ENCODE peak calls at places on chromosomes 16 and 17, in six cellular contexts. J is A549, F is K562, R is upper lobe of left lung, S is GM12878, I is HepG2. M is an unnamed sample.

GRCh38 chr16:24309222-24309905 is 53.2 kb downstream of the CACNG3 start:
- ATAC-seq in J (peak), F (peak), R (no peak), S (no peak), I (no peak), M (no peak)

GRCh38 chr17:46182961-46183360 is 10.3 kb downstream of the KANSL1 start:
- ATAC-seq in J (no peak), F (peak), R (no peak), S (peak), I (no peak), M (no peak)

GRCh38 chr16:56708821-56709685 is 20.9 kb upstream of the NUP93 start:
- ATAC-seq in J (peak), F (no peak), R (no peak), S (no peak), I (peak), M (no peak)

GRCh38 chr17:82330322-82331239 is 3.0 kb downstream of the SECTM1 start:
- ATAC-seq in J (peak), F (no peak), R (no peak), S (peak), I (peak), M (no peak)

GRCh38 chr17:71287246-71287828 is 833.5 kb upstream of the SOX9 start:
- ATAC-seq in J (no peak), F (no peak), R (no peak), S (no peak), I (no peak), M (no peak)

GRCh38 chr17:42182927-42183734 is 2.1 kb downstream of the HCRT start:
- ATAC-seq in J (peak), F (peak), R (no peak), S (no peak), I (peak), M (no peak)

GRCh38 chr16:54633943-54634362 is 296.7 kb upstream of the IRX5 start:
- ATAC-seq in J (no peak), F (peak), R (no peak), S (no peak), I (no peak), M (no peak)

GRCh38 chr17:63399856-63400255 is 46.2 kb downstream of the CYB561 start:
- ATAC-seq in J (no peak), F (peak), R (peak), S (no peak), I (no peak), M (peak)

GRCh38 chr16:1960665-1961630 is 1.6 kb downstream of the NDUFB10 start:
- ATAC-seq in J (peak), F (peak), R (no peak), S (peak), I (peak), M (no peak)

GRCh38 chr17:50898369-50899004 is 32.3 kb upstream of the TOB1 start:
- ATAC-seq in J (no peak), F (no peak), R (no peak), S (no peak), I (no peak), M (no peak)

GRCh38 chr16:2910441-2910840 is 1.3 kb upstream of the FLYWCH1 start:
- ATAC-seq in J (no peak), F (no peak), R (no peak), S (no peak), I (no peak), M (no peak)

GRCh38 chr17:75456417-75457046 is at the start of gene TMEM94:
- ATAC-seq in J (peak), F (peak), R (peak), S (peak), I (peak), M (peak)

GRCh38 chr16:51002889-51003490 is 148.1 kb downstream of the SALL1 start:
- ATAC-seq in J (no peak), F (peak), R (no peak), S (no peak), I (peak), M (no peak)

GRCh38 chr16:72989203-72989991 is 58.5 kb downstream of the ZFHX3 start:
- ATAC-seq in J (peak), F (no peak), R (peak), S (no peak), I (no peak), M (peak)

DNA sequence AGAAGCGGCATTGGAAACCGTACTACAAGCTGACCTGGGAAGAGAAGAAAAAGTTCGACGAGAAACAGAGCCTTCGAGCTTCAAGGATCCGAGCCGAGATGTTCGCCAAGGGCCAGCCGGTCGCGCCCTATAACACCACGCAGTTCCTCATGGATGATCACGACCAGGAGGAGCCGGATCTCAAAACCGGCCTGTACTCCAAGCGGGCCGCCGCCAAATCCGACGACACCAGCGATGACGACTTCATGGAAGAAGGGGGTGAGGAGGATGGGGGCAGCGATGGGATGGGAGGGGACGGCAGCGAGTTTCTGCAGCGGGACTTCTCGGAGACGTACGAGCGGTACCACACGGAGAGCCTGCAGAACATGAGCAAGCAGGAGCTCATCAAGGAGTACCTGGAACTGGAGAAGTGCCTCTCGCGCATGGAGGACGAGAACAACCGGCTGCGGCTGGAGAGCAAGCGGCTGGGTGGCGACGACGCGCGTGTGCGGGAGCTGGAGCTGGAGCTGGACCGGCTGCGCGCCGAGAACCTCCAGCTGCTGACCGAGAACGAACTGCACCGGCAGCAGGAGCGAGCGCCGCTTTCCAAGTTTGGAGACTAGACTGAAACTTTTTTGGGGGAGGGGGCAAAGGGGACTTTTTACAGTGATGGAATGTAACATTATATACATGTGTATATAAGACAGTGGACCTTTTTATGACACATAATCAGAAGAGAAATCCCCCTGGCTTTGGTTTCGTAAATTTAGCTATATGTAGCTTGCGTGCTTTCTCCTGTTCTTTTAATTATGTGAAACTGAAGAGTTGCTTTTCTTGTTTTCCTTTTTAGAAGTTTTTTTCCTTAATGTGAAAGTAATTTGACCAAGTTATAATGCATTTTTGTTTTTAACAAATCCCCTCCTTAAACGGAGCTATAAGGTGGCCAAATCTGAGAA is 1.7 kb downstream of the HEXIM1 start:
- ATAC-seq in J (no peak), F (peak), R (peak), S (peak), I (peak), M (no peak)
- H3K4me3 ChIP-seq in J (peak), F (peak), R (peak), S (peak), I (peak), M (peak)

GRCh38 chr16:75148311-75149195 is at the start of gene ZFP1:
- ATAC-seq in J (peak), F (peak), R (peak), S (peak), I (peak), M (peak)
- TF ChIP-seq EP300 in J (no peak), F (no peak), R (no peak), S (no peak), I (peak), M (no peak)

DNA sequence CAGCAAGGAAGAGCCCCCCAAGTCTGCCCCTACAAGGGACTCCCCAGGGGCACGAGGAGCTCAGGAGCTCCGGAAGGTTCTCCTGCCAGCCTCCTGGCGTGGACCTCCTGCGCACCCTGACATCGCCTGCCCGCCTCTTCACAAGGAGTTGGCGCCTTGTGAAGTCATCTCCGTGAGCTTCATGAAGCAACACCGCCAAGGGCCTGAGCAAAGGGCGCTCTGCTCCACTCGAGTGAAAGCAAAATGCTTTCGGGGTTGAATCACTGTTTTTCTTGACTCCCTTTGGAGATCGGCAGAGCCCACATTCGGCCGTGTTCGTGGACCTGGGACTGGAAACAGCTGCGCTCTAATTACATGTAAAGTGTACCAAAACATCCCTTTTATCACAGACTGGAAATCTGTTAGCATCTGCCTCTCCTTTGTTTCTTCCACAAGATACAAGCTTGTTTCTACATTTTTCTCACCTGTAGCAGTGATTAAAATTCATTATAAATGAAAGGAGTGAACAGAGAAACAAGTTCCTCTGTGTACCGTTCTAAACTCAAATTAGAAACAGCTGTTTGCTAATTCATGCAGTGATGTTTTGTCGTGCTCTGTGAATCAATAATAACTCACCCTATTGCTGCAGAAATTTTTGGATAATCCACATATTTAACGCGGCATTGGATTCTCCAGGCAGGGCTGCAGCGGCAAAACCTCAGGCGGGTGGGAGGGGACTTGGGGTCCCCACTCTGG is 203.3 kb downstream of the ZNF423 start:
- ATAC-seq in J (peak), F (no peak), R (peak), S (no peak), I (no peak), M (peak)
- H3K27ac ChIP-seq in J (no peak), F (no peak), R (no peak), S (no peak), I (no peak), M (peak)

GRCh38 chr16:47779201-47780016 is 318.3 kb downstream of the PHKB start:
- ATAC-seq in J (peak), F (peak), R (peak), S (peak), I (peak), M (no peak)
- H3K4me3 ChIP-seq in J (peak), F (peak), R (peak), S (peak), I (peak), M (no peak)

DNA sequence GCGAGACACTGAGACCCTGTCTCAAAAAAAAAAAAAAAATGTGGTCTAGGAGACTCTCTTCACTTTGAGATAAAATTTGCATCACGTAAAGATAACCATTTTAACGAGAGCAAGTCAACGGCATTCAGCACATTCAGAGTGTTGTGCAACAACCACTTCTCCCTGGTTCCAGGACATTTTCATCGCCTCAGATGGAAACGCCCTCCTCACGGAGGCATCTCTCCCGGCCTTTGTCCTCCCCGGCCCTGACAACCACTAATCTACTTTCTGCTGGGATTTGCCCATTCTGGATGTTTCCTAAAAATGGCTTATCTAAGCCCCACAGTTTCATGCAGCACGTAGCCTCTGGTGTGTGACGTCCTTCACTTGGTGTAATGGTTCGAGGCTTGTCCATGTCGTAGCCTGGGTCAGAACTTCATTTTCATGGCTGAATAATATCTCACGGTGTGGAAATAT is 6.4 kb upstream of the NPRL3 start:
- ATAC-seq in J (no peak), F (peak), R (no peak), S (no peak), I (no peak), M (no peak)
- TF ChIP-seq EP300 in J (no peak), F (peak), R (no peak), S (no peak), I (no peak), M (no peak)

GRCh38 chr16:58462997-58463891 is 36.7 kb upstream of the NDRG4 start:
- ATAC-seq in J (peak), F (no peak), R (peak), S (peak), I (peak), M (peak)

GRCh38 chr16:58465817-58466216 is 34.1 kb upstream of the NDRG4 start:
- ATAC-seq in J (no peak), F (no peak), R (no peak), S (no peak), I (no peak), M (no peak)

GRCh38 chr16:58464916-58465731 is 34.8 kb upstream of the NDRG4 start:
- ATAC-seq in J (peak), F (no peak), R (no peak), S (no peak), I (peak), M (no peak)

GRCh38 chr16:58462499-58462996 is 37.4 kb upstream of the NDRG4 start:
- ATAC-seq in J (no peak), F (no peak), R (no peak), S (no peak), I (no peak), M (no peak)

DNA sequence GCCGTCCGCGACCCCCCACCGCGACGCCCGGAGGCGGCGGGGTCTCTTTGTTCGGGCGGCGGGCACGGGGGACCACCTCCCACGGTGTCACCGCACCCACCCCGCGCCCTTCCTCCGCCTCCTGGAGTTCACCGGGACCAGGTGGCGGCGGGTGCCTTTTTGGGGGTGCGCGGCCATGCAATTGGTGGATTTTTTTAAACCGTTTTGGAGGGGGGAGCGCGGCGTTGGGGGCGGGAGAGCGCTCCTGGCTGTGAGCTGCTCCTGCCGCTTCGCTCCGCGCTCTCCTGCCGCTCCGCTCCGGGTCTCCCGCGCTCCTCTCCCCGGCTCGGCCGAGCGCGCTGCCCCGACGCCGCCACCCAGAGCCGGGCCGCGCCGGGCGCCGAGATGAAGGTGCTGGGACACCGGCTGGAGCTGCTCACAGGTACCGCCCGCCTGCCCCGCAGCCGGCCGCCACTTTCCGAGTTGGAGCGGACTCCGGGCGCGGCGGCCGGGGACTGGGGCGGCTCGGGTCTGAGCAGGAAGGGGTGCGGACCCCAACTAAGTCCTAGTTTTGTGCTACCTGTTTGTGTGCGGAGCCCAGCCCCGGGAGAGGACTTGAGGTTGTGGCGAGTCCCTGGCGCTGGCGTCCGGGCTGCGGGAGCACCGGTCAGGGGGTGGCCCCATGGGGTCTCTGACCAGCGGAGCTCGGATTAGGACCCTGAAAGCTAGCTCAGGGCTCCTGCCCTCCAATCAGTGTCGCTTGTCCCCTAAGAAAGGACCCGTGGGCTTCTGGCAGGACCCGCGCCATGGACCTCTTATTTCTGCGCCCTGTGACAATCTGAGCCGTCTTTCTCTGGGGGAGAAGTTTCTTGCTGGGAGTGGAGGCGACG is 35.7 kb upstream of the NDRG4 start:
- ATAC-seq in J (peak), F (no peak), R (peak), S (peak), I (peak), M (peak)
- H3K27ac ChIP-seq in J (peak), F (no peak), R (peak), S (no peak), I (no peak), M (no peak)

GRCh38 chr17:67449885-67450755 is 73.0 kb downstream of the PITPNC1 start:
- ATAC-seq in J (no peak), F (no peak), R (no peak), S (no peak), I (no peak), M (no peak)
- H3K4me3 ChIP-seq in J (no peak), F (no peak), R (no peak), S (no peak), I (no peak), M (no peak)

GRCh38 chr17:65561394-65562205 is at the start of gene AXIN2:
- ATAC-seq in J (peak), F (peak), R (peak), S (peak), I (peak), M (peak)
- TF ChIP-seq EP300 in J (no peak), F (no peak), R (no peak), S (no peak), I (peak), M (no peak)

DNA sequence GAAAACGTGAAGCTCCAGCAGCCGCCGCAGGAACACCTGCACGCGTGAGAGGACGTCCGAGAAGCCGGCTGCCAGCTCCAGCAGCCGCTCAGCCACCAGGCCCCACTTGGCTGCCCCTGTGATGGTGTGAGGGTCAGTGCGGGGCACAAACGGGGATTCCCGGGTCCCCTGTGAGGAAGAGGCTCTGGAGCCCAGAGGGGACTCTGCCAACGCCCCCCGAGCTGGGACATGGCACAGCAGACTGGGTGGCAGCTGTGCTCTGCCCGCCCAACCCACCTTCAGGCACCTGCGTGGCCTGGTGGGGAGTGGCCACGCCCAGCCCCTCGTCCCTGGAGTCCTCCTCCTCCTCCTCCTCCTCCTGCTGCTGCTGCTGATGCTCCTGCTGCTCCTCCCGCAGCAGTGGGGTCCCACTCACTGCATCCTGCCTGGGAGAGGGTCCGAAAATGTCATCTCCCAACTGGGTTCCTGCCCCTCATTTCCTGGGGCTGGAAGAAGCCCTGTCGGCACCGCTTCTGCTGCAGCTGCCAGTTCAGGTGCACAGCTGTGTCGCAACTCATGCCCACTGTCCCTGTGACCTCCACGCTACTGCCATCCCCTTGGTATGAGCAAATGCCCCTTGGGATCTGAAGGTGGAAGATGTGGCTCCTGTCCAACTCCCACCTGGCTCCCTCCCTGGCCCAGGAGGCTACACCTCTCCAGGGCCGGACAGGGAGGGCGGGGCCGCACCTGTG is 27.5 kb downstream of the CTU2 start:
- ATAC-seq in J (no peak), F (no peak), R (no peak), S (no peak), I (no peak), M (no peak)
- H3K27ac ChIP-seq in J (no peak), F (no peak), R (no peak), S (no peak), I (no peak), M (no peak)

M was measured in gastroesophageal sphincter.